ENCODE peak calls at places on chromosome 15, in seven cellular contexts. F is lower lobe of right lung, I is mammary epithelial cell, D is uterus, B is body of pancreas, K is HL-60, S is psoas muscle. U is an unnamed sample.

GRCh38 chr15:60760646-60761504 is 281.9 kb upstream of the ICE2 start:
- DNase-seq in I (peak; percentile 66), F (no peak), D (no peak), S (no peak), K (no peak), B (no peak), U (no peak)

GRCh38 chr15:53013329-53013728 is 223.2 kb upstream of the ONECUT1 start:
- DNase-seq in S (no peak), F (no peak), I (no peak), D (no peak), K (no peak), B (no peak), U (no peak)

GRCh38 chr15:48671381-48672022 is 26.0 kb upstream of the FBN1 start:
- DNase-seq in S (peak; percentile 68), I (peak; percentile 85), K (no peak), D (peak; percentile 64), F (no peak), B (peak; percentile 17), U (no peak)

GRCh38 chr15:32956006-32956405 is 238.2 kb downstream of the GREM1 start:
- DNase-seq in F (no peak), S (no peak), I (peak; percentile 25), K (no peak), D (no peak), B (peak; percentile 20), U (no peak)

GRCh38 chr15:74956648-74957300 is at the start of gene RPP25:
- DNase-seq in D (peak; percentile 78), I (peak; percentile 58), S (peak; percentile 78), F (peak; percentile 88), K (peak; percentile 55), B (peak; percentile 86), U (peak; percentile 93)

GRCh38 chr15:89749059-89749458 is 2.0 kb downstream of the MESP1 start:
- DNase-seq in S (no peak), F (no peak), B (no peak), I (no peak), D (no peak), K (no peak), U (no peak)

GRCh38 chr15:33215941-33216872 is 21.7 kb upstream of the FMN1 start:
- DNase-seq in B (no peak), I (peak; percentile 51), F (no peak), S (no peak), K (peak; percentile 5), D (no peak), U (no peak)

GRCh38 chr15:37056168-37056893 is 44.0 kb downstream of the MEIS2 start:
- DNase-seq in I (no peak), S (peak; percentile 54), D (peak; percentile 74), B (no peak), F (no peak), K (no peak), U (no peak)

GRCh38 chr15:28930476-28931291 is 44.9 kb downstream of the APBA2 start:
- DNase-seq in I (no peak), F (no peak), B (no peak), S (no peak), D (no peak), K (no peak), U (peak; percentile 72)

GRCh38 chr15:92118162-92118935 is 264.8 kb downstream of the SLCO3A1 start:
- DNase-seq in F (no peak), K (no peak), I (peak; percentile 32), S (no peak), D (no peak), B (no peak), U (no peak)

GRCh38 chr15:88664151-88664778 is 25.4 kb downstream of the ISG20 start:
- DNase-seq in F (no peak), B (no peak), K (no peak), S (no peak), D (no peak), I (no peak), U (no peak)

GRCh38 chr15:45456212-45457106 is 66.1 kb downstream of the SLC30A4 start:
- DNase-seq in K (peak; percentile 90), F (peak; percentile 57), S (peak; percentile 48), D (peak; percentile 65), B (peak; percentile 48), I (peak; percentile 99), U (peak; percentile 83)

GRCh38 chr15:36977620-36978610 is 122.4 kb downstream of the MEIS2 start:
- DNase-seq in K (no peak), D (no peak), F (no peak), B (no peak), I (no peak), S (no peak), U (no peak)

GRCh38 chr15:79779739-79780138 is 117.1 kb downstream of the MTHFS start:
- DNase-seq in B (no peak), S (no peak), F (no peak), I (no peak), D (no peak), K (no peak), U (no peak)

GRCh38 chr15:47386459-47386858 is 330.8 kb upstream of the SEMA6D start:
- DNase-seq in F (no peak), S (no peak), D (no peak), I (no peak), B (peak; percentile 72), K (no peak), U (no peak)

GRCh38 chr15:24898715-24899278 is 56.0 kb upstream of the SNRPN start:
- DNase-seq in B (no peak), S (no peak), D (no peak), I (no peak), F (no peak), K (no peak), U (no peak)

GRCh38 chr15:101500865-101501551 is 11.5 kb upstream of the PCSK6 start:
- DNase-seq in S (no peak), K (peak; percentile 33), I (no peak), D (no peak), F (no peak), B (no peak), U (no peak)

GRCh38 chr15:86076468-86076867 is 3.2 kb upstream of the AGBL1 start:
- DNase-seq in D (no peak), S (no peak), K (no peak), I (no peak), B (no peak), F (no peak), U (no peak)

GRCh38 chr15:83498374-83498773 is 51.2 kb downstream of the SH3GL3 start:
- DNase-seq in S (no peak), I (no peak), D (no peak), F (no peak), K (no peak), B (no peak), U (no peak)

GRCh38 chr15:84788500-84788899 is 28.7 kb upstream of the ALPK3 start:
- DNase-seq in D (no peak), K (no peak), B (no peak), F (no peak), S (no peak), I (no peak), U (no peak)

GRCh38 chr15:98903377-98904018 is 104.1 kb downstream of the PGPEP1L start:
- DNase-seq in I (peak; percentile 95), S (no peak), D (no peak), K (no peak), B (no peak), F (no peak), U (no peak)

GRCh38 chr15:71195242-71195641 is 80.0 kb downstream of the THSD4 start:
- DNase-seq in B (no peak), S (no peak), I (no peak), K (no peak), F (no peak), D (no peak), U (no peak)
- TF ChIP-seq CTCF in B (no peak), S (no peak), I (peak; percentile 10), K (no peak), F (no peak), D (no peak), U (no peak)

GRCh38 chr15:63048986-63049665 is 6.6 kb downstream of the TPM1 start:
- DNase-seq in I (peak; percentile 64), B (peak; percentile 51), S (peak; percentile 43), K (peak; percentile 27), F (peak; percentile 70), D (peak; percentile 42), U (peak; percentile 85)

GRCh38 chr15:63047792-63048114 is 5.2 kb downstream of the TPM1 start:
- DNase-seq in B (no peak), F (no peak), D (no peak), I (no peak), S (no peak), K (no peak), U (no peak)

GRCh38 chr15:63046927-63047760 is 4.6 kb downstream of the TPM1 start:
- DNase-seq in S (no peak), I (peak; percentile 47), B (peak; percentile 20), F (no peak), D (no peak), K (no peak), U (no peak)

GRCh38 chr15:63049747-63050439 is 7.3 kb downstream of the TPM1 start:
- DNase-seq in I (no peak), F (no peak), D (no peak), S (no peak), B (no peak), K (no peak), U (no peak)

GRCh38 chr15:63048115-63048985 is 5.8 kb downstream of the TPM1 start:
- DNase-seq in D (peak; percentile 93), B (peak; percentile 96), K (peak; percentile 81), I (peak; percentile 89), S (peak; percentile 92), F (peak; percentile 96), U (peak; percentile 97)
- H3K4me3 ChIP-seq in D (peak overlapping the region; percentile 89), B (peak overlapping the region; percentile 88), K (peak overlapping the region; percentile 62), I (peak overlapping the region; percentile 58), S (peak overlapping the region; percentile 75), F (peak overlapping the region; percentile 100), U (peak overlapping the region; percentile 84)

GRCh38 chr15:41789237-41789636 is 15.0 kb downstream of the MAPKBP1 start:
- DNase-seq in K (no peak), B (no peak), F (no peak), S (no peak), I (no peak), D (no peak), U (no peak)

GRCh38 chr15:41789662-41790061 is 15.4 kb downstream of the MAPKBP1 start:
- DNase-seq in I (no peak), F (no peak), S (no peak), D (no peak), K (no peak), B (no peak), U (no peak)

GRCh38 chr15:41791547-41791937 is 17.3 kb downstream of the MAPKBP1 start:
- DNase-seq in F (no peak), D (no peak), S (no peak), I (no peak), B (no peak), K (no peak), U (no peak)

GRCh38 chr15:41790756-41791546 is 16.7 kb downstream of the MAPKBP1 start:
- DNase-seq in B (no peak), K (no peak), S (no peak), D (no peak), F (no peak), I (peak; percentile 80), U (no peak)

DNA sequence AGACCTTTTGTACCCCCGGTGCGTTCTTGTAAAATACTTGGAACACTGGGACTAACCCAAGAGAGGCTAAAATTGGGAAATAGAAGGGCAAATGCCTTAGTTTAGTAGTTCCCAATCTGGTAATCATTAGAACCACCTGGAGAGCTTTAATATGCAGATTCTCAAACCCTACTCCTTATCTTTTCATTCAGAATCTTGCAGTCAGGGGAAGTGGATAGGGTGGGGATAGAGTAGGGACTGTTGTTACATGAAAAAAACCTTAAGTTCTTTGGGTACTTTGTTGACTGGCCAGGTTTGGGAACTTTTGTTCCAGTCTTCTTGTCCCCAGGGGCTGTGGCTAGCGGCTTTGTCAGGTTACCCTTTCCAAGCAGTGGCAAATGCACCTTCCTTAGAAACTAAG is 15.9 kb downstream of the MAPKBP1 start:
- DNase-seq in K (no peak), F (no peak), D (no peak), B (no peak), S (no peak), I (no peak), U (no peak)
- H3K27ac ChIP-seq in K (no peak overlapping the region), F (peak overlapping the region; percentile 70), D (peak overlapping the region; percentile 35), B (no peak overlapping the region), S (peak overlapping the region; percentile 70), I (peak overlapping the region; percentile 96), U (peak overlapping the region; percentile 68)

GRCh38 chr15:99984491-99985243 is 251.4 kb upstream of the LYSMD4 start:
- DNase-seq in S (no peak), D (no peak), F (no peak), K (no peak), B (no peak), I (no peak), U (no peak)
- TF ChIP-seq CTCF in S (no peak), D (no peak), F (no peak), K (no peak), B (no peak), I (no peak), U (no peak)